ENCODE peak calls at places on chromosomes 6 and 20, in five cellular contexts. A is A549; Z is activated CD8-positive, alpha-beta T cell treated with anti-CD3 and anti-CD28 coated beads, Interleukin-2, amount 10 ng/mL, durations not matched to agents 7 days and 5 days; I is GM20000; J is cardiac fibroblast. M is an unnamed sample.

GRCh38 chr6:157143171-157143884 is 180.0 kb downstream of the TMEM242 start:
- DNase-seq in A (no peak), Z (no peak), I (no peak), J (peak), M (no peak)

GRCh38 chr6:87793340-87793739 is 91.3 kb upstream of the AKIRIN2 start:
- DNase-seq in A (no peak), Z (no peak), I (no peak), J (no peak), M (no peak)

GRCh38 chr6:43954311-43955131 is 172.7 kb downstream of the MRPL14 start:
- DNase-seq in A (no peak), Z (no peak), I (no peak), J (no peak), M (no peak)

GRCh38 chr6:146472918-146473317 is 70.7 kb upstream of the RAB32 start:
- DNase-seq in A (no peak), Z (no peak), I (no peak), J (no peak), M (no peak)

GRCh38 chr6:121581327-121581726 is 145.9 kb downstream of the GJA1 start:
- DNase-seq in A (no peak), Z (no peak), I (no peak), J (no peak), M (no peak)

GRCh38 chr6:84926756-84927155 is 162.4 kb upstream of the TBX18 start:
- DNase-seq in A (no peak), Z (no peak), I (no peak), J (peak), M (no peak)

GRCh38 chr6:139649128-139649527 is 274.7 kb upstream of the CITED2 start:
- DNase-seq in A (no peak), Z (no peak), I (no peak), J (no peak), M (no peak)

GRCh38 chr20:48793776-48794175 is 34.0 kb downstream of the PREX1 start:
- DNase-seq in A (no peak), Z (no peak), I (no peak), J (no peak), M (no peak)

GRCh38 chr20:8213270-8213669 is 81.2 kb downstream of the PLCB1 start:
- DNase-seq in A (no peak), Z (no peak), I (no peak), J (no peak), M (no peak)

GRCh38 chr6:66751630-66752029 is 1044.6 kb upstream of the EYS start:
- DNase-seq in A (no peak), Z (no peak), I (no peak), J (no peak), M (no peak)

GRCh38 chr6:130624046-130624445 is 203.2 kb upstream of the SMLR1 start:
- DNase-seq in A (no peak), Z (no peak), I (peak), J (no peak), M (no peak)

GRCh38 chr6:300494-301198 is 8.4 kb downstream of the DUSP22 start:
- DNase-seq in A (no peak), Z (no peak), I (no peak), J (no peak), M (no peak)

GRCh38 chr6:144162977-144163376 is 12.7 kb downstream of the STX11 start:
- DNase-seq in A (no peak), Z (no peak), I (peak), J (no peak), M (no peak)

GRCh38 chr6:158669145-158670035 is 19.5 kb downstream of the SYTL3 start:
- DNase-seq in A (no peak), Z (no peak), I (no peak), J (no peak), M (no peak)

GRCh38 chr6:51885957-51886356 is 201.5 kb downstream of the PKHD1 start:
- DNase-seq in A (no peak), Z (no peak), I (no peak), J (no peak), M (no peak)

GRCh38 chr6:31272431-31272830 is 539 bp upstream of the HLA-C start:
- DNase-seq in A (no peak), Z (no peak), I (no peak), J (peak), M (no peak)

GRCh38 chr20:38426006-38426405 is 9.1 kb downstream of the SNHG17 start:
- DNase-seq in A (peak), Z (no peak), I (no peak), J (peak), M (no peak)

GRCh38 chr6:100035873-100036653 is 42.0 kb upstream of the MCHR2 start:
- DNase-seq in A (no peak), Z (no peak), I (no peak), J (no peak), M (no peak)

GRCh38 chr6:126054258-126054702 is 67.9 kb downstream of the TRMT11 start:
- DNase-seq in A (peak), Z (no peak), I (no peak), J (peak), M (no peak)

GRCh38 chr6:33609444-33610034 is 11.6 kb upstream of the ITPR3 start:
- DNase-seq in A (no peak), Z (no peak), I (no peak), J (peak), M (no peak)

GRCh38 chr6:24640166-24640565 is 5.8 kb downstream of the KIAA0319 start:
- DNase-seq in A (no peak), Z (no peak), I (no peak), J (no peak), M (no peak)

GRCh38 chr20:3803289-3803688 is 7.2 kb downstream of the CDC25B start:
- DNase-seq in A (no peak), Z (no peak), I (no peak), J (no peak), M (no peak)

GRCh38 chr6:135675862-135676261 is 175.6 kb upstream of the PDE7B start:
- DNase-seq in A (peak), Z (peak), I (peak), J (peak), M (no peak)

GRCh38 chr6:111011360-111012142 is 29.7 kb downstream of the RPF2 start:
- DNase-seq in A (peak), Z (no peak), I (peak), J (peak), M (no peak)

GRCh38 chr20:12057778-12058177 is 140.1 kb downstream of the BTBD3 start:
- DNase-seq in A (no peak), Z (no peak), I (no peak), J (no peak), M (no peak)

GRCh38 chr6:149586149-149586548 is 20.0 kb downstream of the GINM1 start:
- DNase-seq in A (peak), Z (no peak), I (no peak), J (no peak), M (no peak)